ENCODE peak calls at places on chromosomes 12 and 14, in seven cellular contexts. L is AG08395; X is activated CD4-positive, alpha-beta T cell treated with anti-CD3 and anti-CD28 coated beads, Interleukin-2, amount 50 U/mL, for 1 hour; C is EH; U is A549; J is CD8-positive, alpha-beta T cell; F is activated T-cell treated with anti-CD3 and anti-CD28 coated beads, Interleukin-2, amount 50 U/mL, for 72 hours. O is an unnamed sample.
A peak's percentile ranks its signal among the peaks of the same experiment; 100 is the strongest.

GRCh38 chr14:90674043-90674670 is 142.1 kb downstream of the TTC7B start:
- DNase-seq in U (no peak), F (no peak), J (no peak), L (no peak), C (no peak), X (no peak), O (no peak)

GRCh38 chr12:31874961-31875608 is 84.1 kb upstream of the RESF1 start:
- DNase-seq in L (peak; percentile 21), J (peak; percentile 47), X (peak; percentile 68), C (peak; percentile 80), U (peak; percentile 76), F (peak; percentile 72), O (peak; percentile 73)

GRCh38 chr14:95889236-95889979 is 12.8 kb downstream of the TUNAR start:
- DNase-seq in X (no peak), C (no peak), F (no peak), J (no peak), L (no peak), U (no peak), O (no peak)

GRCh38 chr12:51926718-51927117 is 19.4 kb downstream of the ACVRL1 start:
- DNase-seq in F (peak; percentile 60), C (no peak), U (peak; percentile 71), L (no peak), X (peak; percentile 56), J (peak; percentile 12), O (peak; percentile 81)

GRCh38 chr12:11055306-11055705 is 6.8 kb downstream of the TAS2R46 start:
- DNase-seq in F (no peak), C (no peak), L (no peak), X (no peak), J (no peak), U (no peak), O (no peak)

GRCh38 chr12:29858270-29858786 is 74.6 kb upstream of the TMTC1 start:
- DNase-seq in J (no peak), U (no peak), X (no peak), C (no peak), F (no peak), L (no peak), O (no peak)

GRCh38 chr14:64720190-64720589 is 16.0 kb downstream of the PLEKHG3 start:
- DNase-seq in X (no peak), L (peak; percentile 38), J (no peak), U (peak; percentile 92), C (peak; percentile 90), F (no peak), O (peak; percentile 73)

GRCh38 chr12:27525373-27525772 is 1.4 kb downstream of the PPFIBP1 start:
- DNase-seq in F (no peak), L (peak; percentile 71), X (no peak), C (peak; percentile 83), U (peak; percentile 42), J (no peak), O (no peak)

O was measured in Peyer's patch.